ENCODE peak calls at places on chromosomes 2 and 18, in seven cellular contexts. L, Y, W, C, V, B and O are unnamed samples.

GRCh38 chr18:74868461-74868860 is 270.8 kb downstream of the ZNF407 start:
- DNase-seq in L (no peak), Y (no peak), W (no peak), C (no peak), V (peak), B (no peak), O (no peak)

GRCh38 chr2:112147796-112148195 is 9.6 kb downstream of the FBLN7 start:
- DNase-seq in L (no peak), Y (no peak), W (no peak), C (no peak), V (peak), B (no peak), O (no peak)

GRCh38 chr2:172200495-172201085 is 97.9 kb upstream of the DLX2 start:
- DNase-seq in L (no peak), Y (peak), W (peak), C (no peak), V (no peak), B (peak), O (no peak)

GRCh38 chr2:61988462-61989366 is 83.2 kb downstream of the COMMD1 start:
- DNase-seq in L (no peak), Y (no peak), W (no peak), C (no peak), V (no peak), B (no peak), O (no peak)

GRCh38 chr18:35189510-35189909 is 51.3 kb upstream of the ZNF397 start:
- DNase-seq in L (no peak), Y (no peak), W (no peak), C (no peak), V (no peak), B (no peak), O (no peak)

GRCh38 chr2:189700681-189701080 is 26.2 kb downstream of the ANKAR start:
- DNase-seq in L (no peak), Y (no peak), W (no peak), C (no peak), V (no peak), B (no peak), O (no peak)

GRCh38 chr18:62751341-62751821 is 36.0 kb downstream of the PHLPP1 start:
- DNase-seq in L (no peak), Y (peak), W (no peak), C (no peak), V (peak), B (no peak), O (no peak)

GRCh38 chr2:71611247-71611646 is 157.9 kb downstream of the DYSF start:
- DNase-seq in L (no peak), Y (no peak), W (peak), C (peak), V (no peak), B (no peak), O (no peak)

GRCh38 chr2:181152701-181153100 is 172.3 kb downstream of the UBE2E3 start:
- DNase-seq in L (no peak), Y (no peak), W (no peak), C (no peak), V (no peak), B (no peak), O (no peak)

GRCh38 chr2:64644240-64645013 is 9.3 kb downstream of the SERTAD2 start:
- DNase-seq in L (peak), Y (peak), W (peak), C (peak), V (peak), B (peak), O (no peak)

GRCh38 chr2:100840519-100840918 is 20.6 kb downstream of the NPAS2 start:
- DNase-seq in L (no peak), Y (no peak), W (no peak), C (no peak), V (no peak), B (no peak), O (no peak)

GRCh38 chr2:135960598-135961551 is 24.6 kb downstream of the DARS1 start:
- DNase-seq in L (peak), Y (no peak), W (no peak), C (no peak), V (no peak), B (no peak), O (no peak)

GRCh38 chr2:229910832-229911412 is 10.9 kb downstream of the TRIP12 start:
- DNase-seq in L (no peak), Y (peak), W (peak), C (no peak), V (no peak), B (no peak), O (no peak)

DNA sequence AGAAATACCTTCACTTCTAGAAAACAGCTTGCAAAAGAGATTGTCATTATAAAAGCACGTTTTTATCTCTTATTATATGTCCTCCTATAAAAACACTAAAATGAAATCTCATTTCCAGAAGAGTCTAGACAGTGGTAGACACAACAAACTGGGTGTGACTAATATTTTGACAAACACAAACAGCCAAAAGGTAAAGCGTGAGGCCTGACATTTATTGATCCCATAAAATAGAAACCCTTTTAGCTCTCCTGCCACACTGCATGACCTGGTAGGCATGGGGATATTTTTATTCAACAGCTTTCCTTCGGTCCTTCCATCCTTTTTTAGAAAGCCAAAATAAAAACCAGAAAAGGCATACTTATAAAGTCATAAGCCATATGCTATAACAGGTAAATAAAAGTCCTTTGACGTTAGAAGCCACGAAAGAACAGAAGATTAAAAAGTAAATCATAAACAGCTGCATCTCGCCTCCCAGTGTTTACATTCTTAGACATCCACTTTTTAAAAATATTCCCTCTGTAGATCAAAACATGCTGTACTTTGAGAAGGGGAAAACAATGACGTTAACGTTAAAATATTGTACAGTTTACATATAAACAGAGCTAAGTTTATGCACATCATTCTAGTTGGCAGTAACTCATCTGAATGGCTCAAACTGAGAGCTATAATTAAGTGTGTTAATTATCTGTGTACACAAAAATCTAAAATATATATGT is 44.6 kb downstream of the IRS1 start:
- DNase-seq in L (no peak), Y (no peak), W (no peak), C (no peak), V (no peak), B (no peak), O (no peak)
- H3K27ac ChIP-seq in L (peak), Y (no peak), W (no peak), C (peak), V (peak), B (peak), O (peak)

GRCh38 chr2:237280235-237280634 is 133.7 kb downstream of the COL6A3 start:
- DNase-seq in L (no peak), Y (no peak), W (no peak), C (no peak), V (no peak), B (no peak), O (no peak)

GRCh38 chr2:237280937-237281336 is 133.0 kb downstream of the COL6A3 start:
- DNase-seq in L (no peak), Y (no peak), W (no peak), C (no peak), V (no peak), B (no peak), O (no peak)

GRCh38 chr2:237281900-237282306 is 132.1 kb downstream of the COL6A3 start:
- DNase-seq in L (no peak), Y (no peak), W (no peak), C (no peak), V (no peak), B (no peak), O (no peak)

GRCh38 chr2:237282568-237283128 is 131.3 kb downstream of the COL6A3 start:
- DNase-seq in L (no peak), Y (no peak), W (no peak), C (no peak), V (no peak), B (no peak), O (no peak)

DNA sequence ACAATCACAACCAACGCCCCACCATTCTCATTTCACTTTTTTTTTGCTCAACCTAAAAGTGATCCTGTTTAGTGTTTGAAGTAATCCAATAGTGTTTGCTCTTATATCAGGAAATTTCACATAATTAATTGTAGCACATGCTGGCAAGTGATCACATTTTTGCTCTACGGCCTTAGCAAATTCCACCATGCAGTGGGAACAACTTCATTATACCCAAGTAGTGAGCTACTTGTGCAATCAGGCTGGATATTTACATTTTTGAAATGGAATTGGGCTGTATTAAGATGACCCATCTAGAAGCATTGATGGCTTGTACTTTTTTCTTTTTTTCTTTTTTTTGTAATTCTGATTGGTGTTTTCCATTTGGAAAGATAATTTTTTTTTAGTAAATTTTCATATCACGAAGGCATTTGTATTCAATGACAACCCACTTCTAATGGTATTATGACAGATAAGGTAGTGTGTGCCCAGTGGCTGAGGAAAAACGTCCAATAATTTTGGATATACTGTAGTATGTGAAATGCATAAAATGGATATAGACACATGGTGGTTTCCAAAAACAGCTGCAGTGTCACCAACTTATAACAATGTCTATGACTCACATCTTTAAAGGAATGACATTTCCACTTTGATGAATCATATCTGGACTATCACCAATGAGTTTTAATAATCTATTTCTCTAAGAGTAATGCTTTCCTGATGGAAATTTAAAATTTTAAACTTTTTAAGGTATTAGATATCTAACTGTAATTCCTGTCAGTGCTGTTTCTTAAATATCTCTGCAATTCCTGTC is 130.6 kb downstream of the COL6A3 start:
- DNase-seq in L (no peak), Y (no peak), W (no peak), C (no peak), V (no peak), B (no peak), O (no peak)
- H3K4me3 ChIP-seq in L (no peak), Y (no peak), W (no peak), C (no peak), V (no peak), B (no peak), O (no peak)

DNA sequence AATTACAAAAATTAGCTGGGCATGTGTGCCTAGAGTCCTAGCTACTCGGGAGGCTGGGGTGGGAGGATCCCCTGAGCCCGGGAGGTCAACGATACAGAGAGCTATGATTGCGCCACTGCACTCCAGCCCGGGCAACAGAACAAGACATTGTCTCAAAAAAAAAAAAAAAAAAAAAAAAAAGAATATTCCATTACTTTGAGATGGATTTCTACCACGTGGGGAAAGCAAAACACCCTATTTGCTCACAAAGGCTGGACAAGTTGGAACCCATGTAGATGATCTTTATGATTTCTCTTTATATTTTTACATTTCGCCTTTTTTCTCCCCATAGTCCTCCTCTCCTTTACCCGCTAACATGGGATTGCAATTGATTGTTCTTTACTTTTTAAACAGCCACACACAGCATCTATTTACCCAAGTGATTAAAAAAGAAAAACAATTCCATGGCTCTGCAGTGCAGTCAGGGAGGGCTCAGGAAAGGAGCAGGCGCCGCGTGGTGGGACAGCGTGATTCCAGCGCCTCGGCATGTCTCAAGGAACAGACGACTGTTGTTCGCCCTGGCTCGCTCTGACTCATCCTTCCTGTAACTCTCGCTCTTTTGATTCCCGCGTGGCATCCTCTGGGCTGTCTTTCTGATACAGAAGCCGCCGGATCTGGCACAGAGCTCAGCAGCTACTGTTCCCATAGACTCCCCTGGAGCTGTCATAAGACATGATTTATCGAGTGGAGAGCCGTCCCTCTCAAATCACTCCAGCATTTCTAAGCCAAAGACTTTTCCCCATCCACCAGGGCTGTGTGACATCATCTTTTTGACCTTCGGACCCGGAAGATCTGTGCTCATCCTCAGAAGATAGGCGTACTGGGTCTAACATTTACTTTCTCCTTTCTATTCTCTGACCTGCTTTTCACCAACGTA is 230.4 kb upstream of the AGAP1 start:
- DNase-seq in L (peak), Y (no peak), W (no peak), C (peak), V (peak), B (peak), O (peak)
- TF ChIP-seq CTCF in L (no peak), Y (no peak), W (no peak), C (no peak), V (no peak), B (no peak), O (no peak)

GRCh38 chr2:174785481-174785880 is 21.2 kb upstream of the CHRNA1 start:
- DNase-seq in L (no peak), Y (no peak), W (no peak), C (no peak), V (no peak), B (no peak), O (no peak)
- H3K27ac ChIP-seq in L (no peak), Y (no peak), W (no peak), C (no peak), V (no peak), B (no peak), O (no peak)